ENCODE peak calls at places on chromosomes 2 and 18, in nine cellular contexts. One of them, this sample, is unnamed.
A peak's percentile ranks its signal among the peaks of the same experiment; 100 is the strongest.

GRCh38 chr2:86368181-86368824 is 30.9 kb upstream of the REEP1 start:
- DNase-seq in stimulated activated CD4-positive, alpha-beta T cell treated with anti-CD3 and anti-CD28 coated beads, Interleukin-1b, Interleukin-23, amount 100 ng/mL, for 24 hours: peak; percentile 14
- DNase-seq in stimulated activated naive CD8-positive, alpha-beta T cell treated with anti-CD3 and anti-CD28 coated beads, Interleukin-15, Interleukin-2, amounts not matched to agents 100 U/mL and 50 U/mL, for 24 hours: peak; percentile 39
- DNase-seq in iris pigment epithelial cell: peak; percentile 59
- DNase-seq in T follicular helper cell: peak; percentile 8
- DNase-seq in activated naive CD8-positive, alpha-beta T cell treated with anti-CD3 and anti-CD28 coated beads, Interleukin-2, amount 50 U/mL, for 24 hours: peak; percentile 44
- DNase-seq in GM23338: peak; percentile 85
- DNase-seq in stimulated activated CD8-positive, alpha-beta memory T cell treated with anti-CD3 and anti-CD28 coated beads, Interleukin-15, amount 100 ng/mL, for 24 hours: no peak
- DNase-seq in astrocyte of the hippocampus: peak; percentile 61
- DNase-seq in this sample: peak; percentile 43

GRCh38 chr18:11407900-11408299 is 201.5 kb upstream of the SLC35G4 start:
- DNase-seq in stimulated activated CD4-positive, alpha-beta T cell treated with anti-CD3 and anti-CD28 coated beads, Interleukin-1b, Interleukin-23, amount 100 ng/mL, for 24 hours: no peak
- DNase-seq in stimulated activated naive CD8-positive, alpha-beta T cell treated with anti-CD3 and anti-CD28 coated beads, Interleukin-15, Interleukin-2, amounts not matched to agents 100 U/mL and 50 U/mL, for 24 hours: no peak
- DNase-seq in iris pigment epithelial cell: peak; percentile 55
- DNase-seq in T follicular helper cell: no peak
- DNase-seq in activated naive CD8-positive, alpha-beta T cell treated with anti-CD3 and anti-CD28 coated beads, Interleukin-2, amount 50 U/mL, for 24 hours: no peak
- DNase-seq in GM23338: no peak
- DNase-seq in stimulated activated CD8-positive, alpha-beta memory T cell treated with anti-CD3 and anti-CD28 coated beads, Interleukin-15, amount 100 ng/mL, for 24 hours: no peak
- DNase-seq in astrocyte of the hippocampus: peak; percentile 17
- DNase-seq in this sample: no peak

GRCh38 chr2:207692206-207693065 is 19.0 kb upstream of the CCNYL1 start:
- DNase-seq in stimulated activated CD4-positive, alpha-beta T cell treated with anti-CD3 and anti-CD28 coated beads, Interleukin-1b, Interleukin-23, amount 100 ng/mL, for 24 hours: no peak
- DNase-seq in stimulated activated naive CD8-positive, alpha-beta T cell treated with anti-CD3 and anti-CD28 coated beads, Interleukin-15, Interleukin-2, amounts not matched to agents 100 U/mL and 50 U/mL, for 24 hours: peak; percentile 46
- DNase-seq in iris pigment epithelial cell: no peak
- DNase-seq in T follicular helper cell: peak; percentile 19
- DNase-seq in activated naive CD8-positive, alpha-beta T cell treated with anti-CD3 and anti-CD28 coated beads, Interleukin-2, amount 50 U/mL, for 24 hours: peak; percentile 36
- DNase-seq in GM23338: peak; percentile 82
- DNase-seq in stimulated activated CD8-positive, alpha-beta memory T cell treated with anti-CD3 and anti-CD28 coated beads, Interleukin-15, amount 100 ng/mL, for 24 hours: no peak
- DNase-seq in astrocyte of the hippocampus: peak; percentile 11
- DNase-seq in this sample: no peak

GRCh38 chr2:46076251-46076650 is 221.0 kb upstream of the EPAS1 start:
- DNase-seq in stimulated activated CD4-positive, alpha-beta T cell treated with anti-CD3 and anti-CD28 coated beads, Interleukin-1b, Interleukin-23, amount 100 ng/mL, for 24 hours: no peak
- DNase-seq in stimulated activated naive CD8-positive, alpha-beta T cell treated with anti-CD3 and anti-CD28 coated beads, Interleukin-15, Interleukin-2, amounts not matched to agents 100 U/mL and 50 U/mL, for 24 hours: no peak
- DNase-seq in iris pigment epithelial cell: no peak
- DNase-seq in T follicular helper cell: no peak
- DNase-seq in activated naive CD8-positive, alpha-beta T cell treated with anti-CD3 and anti-CD28 coated beads, Interleukin-2, amount 50 U/mL, for 24 hours: no peak
- DNase-seq in GM23338: no peak
- DNase-seq in stimulated activated CD8-positive, alpha-beta memory T cell treated with anti-CD3 and anti-CD28 coated beads, Interleukin-15, amount 100 ng/mL, for 24 hours: no peak
- DNase-seq in astrocyte of the hippocampus: no peak
- DNase-seq in this sample: no peak

GRCh38 chr2:188773075-188773474 is 201.1 kb upstream of the COL3A1 start:
- DNase-seq in stimulated activated CD4-positive, alpha-beta T cell treated with anti-CD3 and anti-CD28 coated beads, Interleukin-1b, Interleukin-23, amount 100 ng/mL, for 24 hours: no peak
- DNase-seq in stimulated activated naive CD8-positive, alpha-beta T cell treated with anti-CD3 and anti-CD28 coated beads, Interleukin-15, Interleukin-2, amounts not matched to agents 100 U/mL and 50 U/mL, for 24 hours: no peak
- DNase-seq in iris pigment epithelial cell: peak; percentile 85
- DNase-seq in T follicular helper cell: no peak
- DNase-seq in activated naive CD8-positive, alpha-beta T cell treated with anti-CD3 and anti-CD28 coated beads, Interleukin-2, amount 50 U/mL, for 24 hours: no peak
- DNase-seq in GM23338: no peak
- DNase-seq in stimulated activated CD8-positive, alpha-beta memory T cell treated with anti-CD3 and anti-CD28 coated beads, Interleukin-15, amount 100 ng/mL, for 24 hours: no peak
- DNase-seq in astrocyte of the hippocampus: no peak
- DNase-seq in this sample: no peak

GRCh38 chr2:96153991-96154431 is 8.8 kb upstream of the DUSP2 start:
- DNase-seq in stimulated activated CD4-positive, alpha-beta T cell treated with anti-CD3 and anti-CD28 coated beads, Interleukin-1b, Interleukin-23, amount 100 ng/mL, for 24 hours: no peak
- DNase-seq in stimulated activated naive CD8-positive, alpha-beta T cell treated with anti-CD3 and anti-CD28 coated beads, Interleukin-15, Interleukin-2, amounts not matched to agents 100 U/mL and 50 U/mL, for 24 hours: no peak
- DNase-seq in iris pigment epithelial cell: no peak
- DNase-seq in T follicular helper cell: no peak
- DNase-seq in activated naive CD8-positive, alpha-beta T cell treated with anti-CD3 and anti-CD28 coated beads, Interleukin-2, amount 50 U/mL, for 24 hours: no peak
- DNase-seq in GM23338: no peak
- DNase-seq in stimulated activated CD8-positive, alpha-beta memory T cell treated with anti-CD3 and anti-CD28 coated beads, Interleukin-15, amount 100 ng/mL, for 24 hours: no peak
- DNase-seq in astrocyte of the hippocampus: no peak
- DNase-seq in this sample: no peak

GRCh38 chr2:111663471-111663951 is 220.5 kb downstream of the ANAPC1 start:
- DNase-seq in stimulated activated CD4-positive, alpha-beta T cell treated with anti-CD3 and anti-CD28 coated beads, Interleukin-1b, Interleukin-23, amount 100 ng/mL, for 24 hours: no peak
- DNase-seq in stimulated activated naive CD8-positive, alpha-beta T cell treated with anti-CD3 and anti-CD28 coated beads, Interleukin-15, Interleukin-2, amounts not matched to agents 100 U/mL and 50 U/mL, for 24 hours: no peak
- DNase-seq in iris pigment epithelial cell: no peak
- DNase-seq in T follicular helper cell: no peak
- DNase-seq in activated naive CD8-positive, alpha-beta T cell treated with anti-CD3 and anti-CD28 coated beads, Interleukin-2, amount 50 U/mL, for 24 hours: no peak
- DNase-seq in GM23338: no peak
- DNase-seq in stimulated activated CD8-positive, alpha-beta memory T cell treated with anti-CD3 and anti-CD28 coated beads, Interleukin-15, amount 100 ng/mL, for 24 hours: no peak
- DNase-seq in astrocyte of the hippocampus: no peak
- DNase-seq in this sample: no peak

GRCh38 chr2:46448111-46448510 is 31.3 kb upstream of the TMEM247 start:
- DNase-seq in stimulated activated CD4-positive, alpha-beta T cell treated with anti-CD3 and anti-CD28 coated beads, Interleukin-1b, Interleukin-23, amount 100 ng/mL, for 24 hours: no peak
- DNase-seq in stimulated activated naive CD8-positive, alpha-beta T cell treated with anti-CD3 and anti-CD28 coated beads, Interleukin-15, Interleukin-2, amounts not matched to agents 100 U/mL and 50 U/mL, for 24 hours: no peak
- DNase-seq in iris pigment epithelial cell: no peak
- DNase-seq in T follicular helper cell: no peak
- DNase-seq in activated naive CD8-positive, alpha-beta T cell treated with anti-CD3 and anti-CD28 coated beads, Interleukin-2, amount 50 U/mL, for 24 hours: no peak
- DNase-seq in GM23338: no peak
- DNase-seq in stimulated activated CD8-positive, alpha-beta memory T cell treated with anti-CD3 and anti-CD28 coated beads, Interleukin-15, amount 100 ng/mL, for 24 hours: no peak
- DNase-seq in astrocyte of the hippocampus: no peak
- DNase-seq in this sample: no peak

GRCh38 chr2:11912980-11913379 is 166.5 kb downstream of the LPIN1 start:
- DNase-seq in stimulated activated CD4-positive, alpha-beta T cell treated with anti-CD3 and anti-CD28 coated beads, Interleukin-1b, Interleukin-23, amount 100 ng/mL, for 24 hours: no peak
- DNase-seq in stimulated activated naive CD8-positive, alpha-beta T cell treated with anti-CD3 and anti-CD28 coated beads, Interleukin-15, Interleukin-2, amounts not matched to agents 100 U/mL and 50 U/mL, for 24 hours: no peak
- DNase-seq in iris pigment epithelial cell: no peak
- DNase-seq in T follicular helper cell: no peak
- DNase-seq in activated naive CD8-positive, alpha-beta T cell treated with anti-CD3 and anti-CD28 coated beads, Interleukin-2, amount 50 U/mL, for 24 hours: no peak
- DNase-seq in GM23338: no peak
- DNase-seq in stimulated activated CD8-positive, alpha-beta memory T cell treated with anti-CD3 and anti-CD28 coated beads, Interleukin-15, amount 100 ng/mL, for 24 hours: no peak
- DNase-seq in astrocyte of the hippocampus: no peak
- DNase-seq in this sample: no peak

GRCh38 chr2:187906021-187906420 is 351.8 kb upstream of the TFPI start:
- DNase-seq in stimulated activated CD4-positive, alpha-beta T cell treated with anti-CD3 and anti-CD28 coated beads, Interleukin-1b, Interleukin-23, amount 100 ng/mL, for 24 hours: no peak
- DNase-seq in stimulated activated naive CD8-positive, alpha-beta T cell treated with anti-CD3 and anti-CD28 coated beads, Interleukin-15, Interleukin-2, amounts not matched to agents 100 U/mL and 50 U/mL, for 24 hours: no peak
- DNase-seq in iris pigment epithelial cell: no peak
- DNase-seq in T follicular helper cell: no peak
- DNase-seq in activated naive CD8-positive, alpha-beta T cell treated with anti-CD3 and anti-CD28 coated beads, Interleukin-2, amount 50 U/mL, for 24 hours: no peak
- DNase-seq in GM23338: no peak
- DNase-seq in stimulated activated CD8-positive, alpha-beta memory T cell treated with anti-CD3 and anti-CD28 coated beads, Interleukin-15, amount 100 ng/mL, for 24 hours: no peak
- DNase-seq in astrocyte of the hippocampus: no peak
- DNase-seq in this sample: no peak

GRCh38 chr2:5391361-5391760 is 300.8 kb upstream of the SOX11 start:
- DNase-seq in stimulated activated CD4-positive, alpha-beta T cell treated with anti-CD3 and anti-CD28 coated beads, Interleukin-1b, Interleukin-23, amount 100 ng/mL, for 24 hours: no peak
- DNase-seq in stimulated activated naive CD8-positive, alpha-beta T cell treated with anti-CD3 and anti-CD28 coated beads, Interleukin-15, Interleukin-2, amounts not matched to agents 100 U/mL and 50 U/mL, for 24 hours: no peak
- DNase-seq in iris pigment epithelial cell: no peak
- DNase-seq in T follicular helper cell: no peak
- DNase-seq in activated naive CD8-positive, alpha-beta T cell treated with anti-CD3 and anti-CD28 coated beads, Interleukin-2, amount 50 U/mL, for 24 hours: no peak
- DNase-seq in GM23338: no peak
- DNase-seq in stimulated activated CD8-positive, alpha-beta memory T cell treated with anti-CD3 and anti-CD28 coated beads, Interleukin-15, amount 100 ng/mL, for 24 hours: no peak
- DNase-seq in astrocyte of the hippocampus: no peak
- DNase-seq in this sample: no peak

GRCh38 chr2:926259-926780 is 24.3 kb upstream of the SNTG2 start:
- DNase-seq in stimulated activated CD4-positive, alpha-beta T cell treated with anti-CD3 and anti-CD28 coated beads, Interleukin-1b, Interleukin-23, amount 100 ng/mL, for 24 hours: no peak
- DNase-seq in stimulated activated naive CD8-positive, alpha-beta T cell treated with anti-CD3 and anti-CD28 coated beads, Interleukin-15, Interleukin-2, amounts not matched to agents 100 U/mL and 50 U/mL, for 24 hours: no peak
- DNase-seq in iris pigment epithelial cell: no peak
- DNase-seq in T follicular helper cell: no peak
- DNase-seq in activated naive CD8-positive, alpha-beta T cell treated with anti-CD3 and anti-CD28 coated beads, Interleukin-2, amount 50 U/mL, for 24 hours: no peak
- DNase-seq in GM23338: no peak
- DNase-seq in stimulated activated CD8-positive, alpha-beta memory T cell treated with anti-CD3 and anti-CD28 coated beads, Interleukin-15, amount 100 ng/mL, for 24 hours: no peak
- DNase-seq in astrocyte of the hippocampus: no peak
- DNase-seq in this sample: no peak

GRCh38 chr2:152581360-152581759 is 135.9 kb downstream of the PRPF40A start:
- DNase-seq in stimulated activated CD4-positive, alpha-beta T cell treated with anti-CD3 and anti-CD28 coated beads, Interleukin-1b, Interleukin-23, amount 100 ng/mL, for 24 hours: no peak
- DNase-seq in stimulated activated naive CD8-positive, alpha-beta T cell treated with anti-CD3 and anti-CD28 coated beads, Interleukin-15, Interleukin-2, amounts not matched to agents 100 U/mL and 50 U/mL, for 24 hours: no peak
- DNase-seq in iris pigment epithelial cell: no peak
- DNase-seq in T follicular helper cell: no peak
- DNase-seq in activated naive CD8-positive, alpha-beta T cell treated with anti-CD3 and anti-CD28 coated beads, Interleukin-2, amount 50 U/mL, for 24 hours: no peak
- DNase-seq in GM23338: no peak
- DNase-seq in stimulated activated CD8-positive, alpha-beta memory T cell treated with anti-CD3 and anti-CD28 coated beads, Interleukin-15, amount 100 ng/mL, for 24 hours: no peak
- DNase-seq in astrocyte of the hippocampus: peak; percentile 68
- DNase-seq in this sample: no peak

GRCh38 chr2:151269798-151270568 is 8.3 kb upstream of the RBM43 start:
- DNase-seq in stimulated activated CD4-positive, alpha-beta T cell treated with anti-CD3 and anti-CD28 coated beads, Interleukin-1b, Interleukin-23, amount 100 ng/mL, for 24 hours: no peak
- DNase-seq in stimulated activated naive CD8-positive, alpha-beta T cell treated with anti-CD3 and anti-CD28 coated beads, Interleukin-15, Interleukin-2, amounts not matched to agents 100 U/mL and 50 U/mL, for 24 hours: no peak
- DNase-seq in iris pigment epithelial cell: peak; percentile 22
- DNase-seq in T follicular helper cell: no peak
- DNase-seq in activated naive CD8-positive, alpha-beta T cell treated with anti-CD3 and anti-CD28 coated beads, Interleukin-2, amount 50 U/mL, for 24 hours: no peak
- DNase-seq in GM23338: no peak
- DNase-seq in stimulated activated CD8-positive, alpha-beta memory T cell treated with anti-CD3 and anti-CD28 coated beads, Interleukin-15, amount 100 ng/mL, for 24 hours: no peak
- DNase-seq in astrocyte of the hippocampus: peak; percentile 39
- DNase-seq in this sample: peak; percentile 50

GRCh38 chr2:163266772-163267171 is 428.2 kb upstream of the KCNH7 start:
- DNase-seq in stimulated activated CD4-positive, alpha-beta T cell treated with anti-CD3 and anti-CD28 coated beads, Interleukin-1b, Interleukin-23, amount 100 ng/mL, for 24 hours: no peak
- DNase-seq in stimulated activated naive CD8-positive, alpha-beta T cell treated with anti-CD3 and anti-CD28 coated beads, Interleukin-15, Interleukin-2, amounts not matched to agents 100 U/mL and 50 U/mL, for 24 hours: no peak
- DNase-seq in iris pigment epithelial cell: peak; percentile 97
- DNase-seq in T follicular helper cell: no peak
- DNase-seq in activated naive CD8-positive, alpha-beta T cell treated with anti-CD3 and anti-CD28 coated beads, Interleukin-2, amount 50 U/mL, for 24 hours: no peak
- DNase-seq in GM23338: no peak
- DNase-seq in stimulated activated CD8-positive, alpha-beta memory T cell treated with anti-CD3 and anti-CD28 coated beads, Interleukin-15, amount 100 ng/mL, for 24 hours: no peak
- DNase-seq in astrocyte of the hippocampus: peak; percentile 86
- DNase-seq in this sample: peak; percentile 63

GRCh38 chr2:137865954-137866540 is 98.2 kb upstream of the HNMT start:
- DNase-seq in stimulated activated CD4-positive, alpha-beta T cell treated with anti-CD3 and anti-CD28 coated beads, Interleukin-1b, Interleukin-23, amount 100 ng/mL, for 24 hours: peak; percentile 22
- DNase-seq in stimulated activated naive CD8-positive, alpha-beta T cell treated with anti-CD3 and anti-CD28 coated beads, Interleukin-15, Interleukin-2, amounts not matched to agents 100 U/mL and 50 U/mL, for 24 hours: peak; percentile 48
- DNase-seq in iris pigment epithelial cell: peak; percentile 48
- DNase-seq in T follicular helper cell: peak; percentile 21
- DNase-seq in activated naive CD8-positive, alpha-beta T cell treated with anti-CD3 and anti-CD28 coated beads, Interleukin-2, amount 50 U/mL, for 24 hours: peak; percentile 50
- DNase-seq in GM23338: peak; percentile 80
- DNase-seq in stimulated activated CD8-positive, alpha-beta memory T cell treated with anti-CD3 and anti-CD28 coated beads, Interleukin-15, amount 100 ng/mL, for 24 hours: no peak
- DNase-seq in astrocyte of the hippocampus: peak; percentile 66
- DNase-seq in this sample: peak; percentile 53

GRCh38 chr2:108323619-108324018 is 34.9 kb downstream of the SULT1C2 start:
- DNase-seq in stimulated activated CD4-positive, alpha-beta T cell treated with anti-CD3 and anti-CD28 coated beads, Interleukin-1b, Interleukin-23, amount 100 ng/mL, for 24 hours: no peak
- DNase-seq in stimulated activated naive CD8-positive, alpha-beta T cell treated with anti-CD3 and anti-CD28 coated beads, Interleukin-15, Interleukin-2, amounts not matched to agents 100 U/mL and 50 U/mL, for 24 hours: no peak
- DNase-seq in iris pigment epithelial cell: peak; percentile 29
- DNase-seq in T follicular helper cell: no peak
- DNase-seq in activated naive CD8-positive, alpha-beta T cell treated with anti-CD3 and anti-CD28 coated beads, Interleukin-2, amount 50 U/mL, for 24 hours: no peak
- DNase-seq in GM23338: no peak
- DNase-seq in stimulated activated CD8-positive, alpha-beta memory T cell treated with anti-CD3 and anti-CD28 coated beads, Interleukin-15, amount 100 ng/mL, for 24 hours: no peak
- DNase-seq in astrocyte of the hippocampus: no peak
- DNase-seq in this sample: peak; percentile 42

GRCh38 chr2:145984541-145984940 is 1464.6 kb upstream of the ZEB2 start:
- DNase-seq in stimulated activated CD4-positive, alpha-beta T cell treated with anti-CD3 and anti-CD28 coated beads, Interleukin-1b, Interleukin-23, amount 100 ng/mL, for 24 hours: no peak
- DNase-seq in stimulated activated naive CD8-positive, alpha-beta T cell treated with anti-CD3 and anti-CD28 coated beads, Interleukin-15, Interleukin-2, amounts not matched to agents 100 U/mL and 50 U/mL, for 24 hours: no peak
- DNase-seq in iris pigment epithelial cell: peak; percentile 92
- DNase-seq in T follicular helper cell: no peak
- DNase-seq in activated naive CD8-positive, alpha-beta T cell treated with anti-CD3 and anti-CD28 coated beads, Interleukin-2, amount 50 U/mL, for 24 hours: no peak
- DNase-seq in GM23338: no peak
- DNase-seq in stimulated activated CD8-positive, alpha-beta memory T cell treated with anti-CD3 and anti-CD28 coated beads, Interleukin-15, amount 100 ng/mL, for 24 hours: no peak
- DNase-seq in astrocyte of the hippocampus: peak; percentile 68
- DNase-seq in this sample: peak; percentile 58